ENCODE peak calls at places on chromosomes 3 and 15, in seven cellular contexts. One of them, this sample, is unnamed.

GRCh38 chr3:11134794-11135193 is 19.5 kb upstream of the HRH1 start:
- DNase-seq in SK-N-SH: no peak
- DNase-seq in sigmoid colon: no peak
- DNase-seq in stomach: no peak
- DNase-seq in Panc1: no peak
- DNase-seq in HCT116: no peak
- DNase-seq in GM23338: no peak
- DNase-seq in this sample: no peak

GRCh38 chr15:70062321-70062956 is 35.3 kb downstream of the TLE3 start:
- DNase-seq in SK-N-SH: peak
- DNase-seq in GM23338: no peak
- DNase-seq in HCT116: no peak
- DNase-seq in Panc1: no peak
- DNase-seq in stomach: peak
- DNase-seq in sigmoid colon: peak
- DNase-seq in this sample: no peak

GRCh38 chr3:23626442-23626841 is 179.3 kb upstream of the UBE2E1 start:
- DNase-seq in HCT116: no peak
- DNase-seq in SK-N-SH: no peak
- DNase-seq in Panc1: no peak
- DNase-seq in GM23338: no peak
- DNase-seq in stomach: no peak
- DNase-seq in sigmoid colon: no peak
- DNase-seq in this sample: no peak

GRCh38 chr3:116740293-116740692 is 30.7 kb downstream of the TUSC7 start:
- DNase-seq in stomach: no peak
- DNase-seq in Panc1: no peak
- DNase-seq in GM23338: no peak
- DNase-seq in sigmoid colon: no peak
- DNase-seq in HCT116: no peak
- DNase-seq in SK-N-SH: no peak
- DNase-seq in this sample: no peak

GRCh38 chr3:183812746-183813445 is 12.5 kb downstream of the MAP6D1 start:
- DNase-seq in GM23338: no peak
- DNase-seq in Panc1: no peak
- DNase-seq in HCT116: no peak
- DNase-seq in stomach: no peak
- DNase-seq in sigmoid colon: no peak
- DNase-seq in SK-N-SH: no peak
- DNase-seq in this sample: no peak

GRCh38 chr3:132735589-132735988 is 13.4 kb upstream of the NPHP3 start:
- DNase-seq in HCT116: no peak
- DNase-seq in stomach: no peak
- DNase-seq in sigmoid colon: no peak
- DNase-seq in GM23338: no peak
- DNase-seq in Panc1: no peak
- DNase-seq in SK-N-SH: no peak
- DNase-seq in this sample: no peak

GRCh38 chr3:134937256-134938023 is 142.4 kb downstream of the EPHB1 start:
- DNase-seq in stomach: no peak
- DNase-seq in Panc1: no peak
- DNase-seq in GM23338: peak
- DNase-seq in SK-N-SH: no peak
- DNase-seq in sigmoid colon: peak
- DNase-seq in HCT116: no peak
- DNase-seq in this sample: no peak

GRCh38 chr15:62783303-62783957 is 259.1 kb upstream of the TPM1 start:
- DNase-seq in HCT116: no peak
- DNase-seq in sigmoid colon: no peak
- DNase-seq in stomach: no peak
- DNase-seq in GM23338: no peak
- DNase-seq in Panc1: no peak
- DNase-seq in SK-N-SH: no peak
- DNase-seq in this sample: no peak

GRCh38 chr3:170524072-170524471 is 61.8 kb downstream of the SLC7A14 start:
- DNase-seq in sigmoid colon: no peak
- DNase-seq in GM23338: no peak
- DNase-seq in Panc1: no peak
- DNase-seq in HCT116: no peak
- DNase-seq in stomach: no peak
- DNase-seq in SK-N-SH: no peak
- DNase-seq in this sample: no peak

DNA sequence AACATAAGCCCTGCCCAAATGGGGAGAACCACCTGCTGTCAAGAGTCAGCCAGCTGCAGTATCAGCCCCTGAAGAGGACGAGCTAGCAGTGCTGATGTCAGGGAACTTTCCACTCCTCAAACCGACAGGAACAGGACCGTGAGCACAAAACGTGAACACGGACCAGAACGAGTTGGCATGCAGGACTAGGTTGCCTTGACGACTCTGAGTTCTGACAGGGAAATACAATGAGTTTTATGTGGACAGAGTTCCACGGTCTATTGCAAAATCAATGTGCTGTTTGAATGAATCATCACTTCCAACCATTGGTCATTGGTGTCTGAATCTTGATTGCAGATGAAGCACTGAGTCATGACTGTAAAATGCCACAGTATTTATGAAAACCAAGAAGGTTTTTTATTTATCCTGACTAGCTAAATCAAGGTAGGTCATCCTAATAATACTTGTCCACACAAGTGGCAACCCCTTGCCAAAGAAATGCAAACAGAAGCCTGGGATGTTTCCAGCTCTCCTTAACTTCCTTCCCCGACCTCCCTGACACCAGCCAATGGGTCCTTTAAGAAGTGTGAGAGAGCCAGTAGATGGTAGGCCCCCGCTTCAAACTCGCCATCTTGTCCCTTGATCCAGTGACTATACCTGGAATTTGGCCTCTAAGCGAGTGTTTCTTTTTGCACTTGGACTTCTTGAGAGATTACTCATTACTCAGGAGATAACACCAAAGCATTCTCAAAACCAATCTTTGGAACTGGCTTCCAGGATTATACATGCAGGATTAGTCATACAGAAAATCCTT is 119.6 kb downstream of the ASB7 start:
- DNase-seq in stomach: peak
- DNase-seq in HCT116: peak
- DNase-seq in Panc1: peak
- DNase-seq in GM23338: no peak
- DNase-seq in SK-N-SH: no peak
- DNase-seq in sigmoid colon: peak
- DNase-seq in this sample: peak
- TF ChIP-seq POLR2AphosphoS5 in stomach: peak
- TF ChIP-seq POLR2AphosphoS5 in HCT116: peak
- TF ChIP-seq POLR2AphosphoS5 in Panc1: peak
- TF ChIP-seq POLR2AphosphoS5 in GM23338: no peak
- TF ChIP-seq POLR2AphosphoS5 in SK-N-SH: peak
- TF ChIP-seq POLR2AphosphoS5 in sigmoid colon: peak
- TF ChIP-seq POLR2AphosphoS5 in this sample: no peak

GRCh38 chr3:48434591-48435222 is 4.8 kb upstream of the PLXNB1 start:
- DNase-seq in sigmoid colon: peak
- DNase-seq in SK-N-SH: no peak
- DNase-seq in Panc1: no peak
- DNase-seq in GM23338: no peak
- DNase-seq in stomach: no peak
- DNase-seq in HCT116: no peak
- DNase-seq in this sample: no peak

GRCh38 chr3:48431224-48432029 is 1.5 kb upstream of the PLXNB1 start:
- DNase-seq in Panc1: no peak
- DNase-seq in stomach: no peak
- DNase-seq in sigmoid colon: peak
- DNase-seq in HCT116: no peak
- DNase-seq in GM23338: no peak
- DNase-seq in SK-N-SH: no peak
- DNase-seq in this sample: no peak

GRCh38 chr3:48432411-48433371 is 2.8 kb upstream of the PLXNB1 start:
- DNase-seq in stomach: no peak
- DNase-seq in HCT116: peak
- DNase-seq in Panc1: no peak
- DNase-seq in GM23338: peak
- DNase-seq in sigmoid colon: peak
- DNase-seq in SK-N-SH: peak
- DNase-seq in this sample: peak

GRCh38 chr3:48435223-48435595 is 4.7 kb downstream of the CCDC51 start:
- DNase-seq in Panc1: no peak
- DNase-seq in HCT116: no peak
- DNase-seq in stomach: no peak
- DNase-seq in SK-N-SH: no peak
- DNase-seq in sigmoid colon: peak
- DNase-seq in GM23338: no peak
- DNase-seq in this sample: no peak

GRCh38 chr3:48433472-48434118 is 3.7 kb upstream of the PLXNB1 start:
- DNase-seq in SK-N-SH: no peak
- DNase-seq in GM23338: no peak
- DNase-seq in HCT116: no peak
- DNase-seq in stomach: peak
- DNase-seq in Panc1: no peak
- DNase-seq in sigmoid colon: peak
- DNase-seq in this sample: no peak
- TF ChIP-seq POLR2AphosphoS5 in SK-N-SH: no peak
- TF ChIP-seq POLR2AphosphoS5 in GM23338: no peak
- TF ChIP-seq POLR2AphosphoS5 in HCT116: no peak
- TF ChIP-seq POLR2AphosphoS5 in stomach: no peak
- TF ChIP-seq POLR2AphosphoS5 in Panc1: no peak
- TF ChIP-seq POLR2AphosphoS5 in sigmoid colon: peak
- TF ChIP-seq POLR2AphosphoS5 in this sample: no peak

GRCh38 chr3:45023675-45024074 is 2.4 kb upstream of the CLEC3B start:
- DNase-seq in GM23338: no peak
- DNase-seq in HCT116: no peak
- DNase-seq in Panc1: no peak
- DNase-seq in stomach: no peak
- DNase-seq in sigmoid colon: no peak
- DNase-seq in SK-N-SH: no peak
- DNase-seq in this sample: no peak

GRCh38 chr3:45020534-45020933 is 5.6 kb upstream of the CLEC3B start:
- DNase-seq in Panc1: no peak
- DNase-seq in sigmoid colon: no peak
- DNase-seq in GM23338: no peak
- DNase-seq in stomach: no peak
- DNase-seq in HCT116: no peak
- DNase-seq in SK-N-SH: no peak
- DNase-seq in this sample: no peak

GRCh38 chr3:45024601-45025262 is 1.4 kb upstream of the CLEC3B start:
- DNase-seq in SK-N-SH: no peak
- DNase-seq in GM23338: no peak
- DNase-seq in HCT116: no peak
- DNase-seq in Panc1: no peak
- DNase-seq in sigmoid colon: no peak
- DNase-seq in stomach: no peak
- DNase-seq in this sample: no peak

GRCh38 chr3:45021936-45022335 is 4.2 kb upstream of the CLEC3B start:
- DNase-seq in GM23338: no peak
- DNase-seq in HCT116: no peak
- DNase-seq in sigmoid colon: no peak
- DNase-seq in Panc1: no peak
- DNase-seq in SK-N-SH: no peak
- DNase-seq in stomach: no peak
- DNase-seq in this sample: no peak

DNA sequence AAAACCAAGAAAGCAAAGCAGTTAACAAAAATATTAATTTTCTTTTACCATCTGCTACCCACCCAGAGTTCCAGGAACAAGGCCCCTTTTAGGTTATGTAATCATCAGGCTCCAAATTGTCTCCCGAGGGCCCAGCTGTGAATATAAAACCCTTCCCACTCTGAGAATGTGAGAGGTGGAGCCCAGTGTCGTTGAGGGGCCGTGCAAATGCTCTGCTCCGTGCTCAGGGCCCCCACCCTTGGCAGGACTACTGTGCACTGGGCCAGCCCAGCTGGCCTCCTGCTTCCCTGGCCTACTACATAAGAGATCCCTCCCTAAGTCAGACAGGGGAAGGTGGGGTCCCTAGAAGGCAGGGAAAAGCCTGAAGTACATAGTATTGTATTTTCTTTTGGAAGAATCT is 4.6 kb upstream of the CLEC3B start:
- DNase-seq in sigmoid colon: peak
- DNase-seq in stomach: no peak
- DNase-seq in SK-N-SH: no peak
- DNase-seq in GM23338: no peak
- DNase-seq in HCT116: no peak
- DNase-seq in Panc1: no peak
- DNase-seq in this sample: no peak
- TF ChIP-seq POLR2AphosphoS5 in sigmoid colon: no peak
- TF ChIP-seq POLR2AphosphoS5 in stomach: no peak
- TF ChIP-seq POLR2AphosphoS5 in SK-N-SH: no peak
- TF ChIP-seq POLR2AphosphoS5 in GM23338: no peak
- TF ChIP-seq POLR2AphosphoS5 in HCT116: no peak
- TF ChIP-seq POLR2AphosphoS5 in Panc1: no peak
- TF ChIP-seq POLR2AphosphoS5 in this sample: no peak

GRCh38 chr15:100602822-100603393 is 519 bp downstream of the ASB7 start:
- DNase-seq in sigmoid colon: no peak
- DNase-seq in SK-N-SH: peak
- DNase-seq in Panc1: no peak
- DNase-seq in stomach: no peak
- DNase-seq in GM23338: peak
- DNase-seq in HCT116: no peak
- DNase-seq in this sample: no peak
- TF ChIP-seq POLR2AphosphoS5 in sigmoid colon: no peak
- TF ChIP-seq POLR2AphosphoS5 in SK-N-SH: no peak
- TF ChIP-seq POLR2AphosphoS5 in Panc1: no peak
- TF ChIP-seq POLR2AphosphoS5 in stomach: no peak
- TF ChIP-seq POLR2AphosphoS5 in GM23338: peak
- TF ChIP-seq POLR2AphosphoS5 in HCT116: peak
- TF ChIP-seq POLR2AphosphoS5 in this sample: no peak

GRCh38 chr3:4776980-4777581 is 202.2 kb upstream of the BHLHE40 start:
- DNase-seq in stomach: no peak
- DNase-seq in HCT116: no peak
- DNase-seq in Panc1: no peak
- DNase-seq in SK-N-SH: no peak
- DNase-seq in sigmoid colon: no peak
- DNase-seq in GM23338: no peak
- DNase-seq in this sample: no peak
- TF ChIP-seq POLR2AphosphoS5 in stomach: no peak
- TF ChIP-seq POLR2AphosphoS5 in HCT116: no peak
- TF ChIP-seq POLR2AphosphoS5 in Panc1: no peak
- TF ChIP-seq POLR2AphosphoS5 in SK-N-SH: no peak
- TF ChIP-seq POLR2AphosphoS5 in sigmoid colon: peak
- TF ChIP-seq POLR2AphosphoS5 in GM23338: no peak
- TF ChIP-seq POLR2AphosphoS5 in this sample: no peak

DNA sequence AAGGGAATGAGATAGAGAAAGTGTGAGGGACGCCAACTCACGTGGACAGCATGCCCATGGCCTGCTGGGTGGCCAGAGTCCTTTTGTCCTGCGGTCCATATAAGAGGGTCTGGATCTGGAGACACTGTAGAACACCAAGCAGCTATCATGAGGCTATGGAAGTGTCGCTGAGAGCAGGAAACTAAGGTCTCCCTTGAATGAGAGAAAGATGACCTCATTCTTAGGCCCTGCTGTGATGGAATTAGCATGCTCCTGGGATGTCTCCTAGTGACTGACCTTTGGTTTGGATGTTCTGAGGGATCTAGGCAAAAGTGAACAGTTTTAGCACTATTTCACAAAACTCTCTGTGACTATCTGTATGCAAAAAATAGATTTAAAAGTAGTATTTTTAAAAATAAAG is 34.4 kb downstream of the SYNM start:
- DNase-seq in Panc1: no peak
- DNase-seq in HCT116: no peak
- DNase-seq in GM23338: no peak
- DNase-seq in sigmoid colon: no peak
- DNase-seq in SK-N-SH: no peak
- DNase-seq in stomach: no peak
- DNase-seq in this sample: no peak
- TF ChIP-seq POLR2AphosphoS5 in Panc1: no peak
- TF ChIP-seq POLR2AphosphoS5 in HCT116: no peak
- TF ChIP-seq POLR2AphosphoS5 in GM23338: no peak
- TF ChIP-seq POLR2AphosphoS5 in sigmoid colon: peak
- TF ChIP-seq POLR2AphosphoS5 in SK-N-SH: no peak
- TF ChIP-seq POLR2AphosphoS5 in stomach: no peak
- TF ChIP-seq POLR2AphosphoS5 in this sample: no peak

GRCh38 chr15:101288905-101289513 is 6.0 kb downstream of the SNRPA1 start:
- DNase-seq in SK-N-SH: peak
- DNase-seq in stomach: no peak
- DNase-seq in GM23338: peak
- DNase-seq in Panc1: no peak
- DNase-seq in sigmoid colon: no peak
- DNase-seq in HCT116: peak
- DNase-seq in this sample: peak
- TF ChIP-seq POLR2AphosphoS5 in SK-N-SH: no peak
- TF ChIP-seq POLR2AphosphoS5 in stomach: no peak
- TF ChIP-seq POLR2AphosphoS5 in GM23338: no peak
- TF ChIP-seq POLR2AphosphoS5 in Panc1: no peak
- TF ChIP-seq POLR2AphosphoS5 in sigmoid colon: no peak
- TF ChIP-seq POLR2AphosphoS5 in HCT116: no peak
- TF ChIP-seq POLR2AphosphoS5 in this sample: no peak

This sample was measured in HL-60.